ENCODE peak calls at places on chromosome 10, in eight cellular contexts. A is MM.1S, N is tibial nerve, E is SK-N-SH, X is upper lobe of right lung, G is mucosa of descending colon, B is heart right ventricle, J is spleen. V is an unnamed sample.

GRCh38 chr10:77925795-77926565 is 575 bp downstream of the DLG5 start:
- DNase-seq in A (peak; percentile 36), N (peak; percentile 8), E (peak; percentile 67), X (peak; percentile 86), G (peak; percentile 70), B (peak; percentile 27), J (peak; percentile 80), V (no peak)

GRCh38 chr10:97726636-97727178 is 10.2 kb upstream of the ZFYVE27 start:
- DNase-seq in A (no peak), N (no peak), E (no peak), X (no peak), G (peak; percentile 77), B (no peak), J (peak; percentile 34), V (no peak)

GRCh38 chr10:111511751-111512150 is 434.9 kb downstream of the ADRA2A start:
- DNase-seq in A (no peak), N (no peak), E (no peak), X (no peak), G (no peak), B (no peak), J (no peak), V (no peak)

GRCh38 chr10:75400769-75401568 is 595 bp downstream of the ZNF503 start:
- DNase-seq in A (peak; percentile 65), N (peak; percentile 41), E (peak; percentile 78), X (peak; percentile 83), G (peak; percentile 66), B (peak; percentile 54), J (peak; percentile 84), V (no peak)

GRCh38 chr10:111057006-111057405 is 19.8 kb upstream of the ADRA2A start:
- DNase-seq in A (no peak), N (no peak), E (no peak), X (no peak), G (no peak), B (no peak), J (no peak), V (no peak)

GRCh38 chr10:46050956-46051355 is 4.9 kb upstream of the MSMB start:
- DNase-seq in A (no peak), N (no peak), E (no peak), X (no peak), G (no peak), B (no peak), J (no peak), V (no peak)

GRCh38 chr10:127184582-127184981 is 11.8 kb downstream of the INSYN2A start:
- DNase-seq in A (no peak), N (no peak), E (no peak), X (no peak), G (no peak), B (no peak), J (no peak), V (no peak)

GRCh38 chr10:27252267-27253000 is 11.8 kb upstream of the ACBD5 start:
- DNase-seq in A (peak; percentile 46), N (peak; percentile 57), E (no peak), X (peak; percentile 87), G (peak; percentile 90), B (peak; percentile 65), J (peak; percentile 95), V (no peak)

GRCh38 chr10:28302012-28302667 is 724 bp downstream of the MPP7 start:
- DNase-seq in A (no peak), N (peak; percentile 37), E (no peak), X (no peak), G (peak; percentile 66), B (peak; percentile 42), J (no peak), V (peak; percentile 27)

GRCh38 chr10:82850166-82850565 is 975.2 kb downstream of the NRG3 start:
- DNase-seq in A (no peak), N (no peak), E (no peak), X (no peak), G (no peak), B (no peak), J (no peak), V (no peak)

GRCh38 chr10:133489816-133490588 is 36.3 kb downstream of the SCART1 start:
- DNase-seq in A (peak; percentile 65), N (no peak), E (no peak), X (no peak), G (no peak), B (no peak), J (no peak), V (no peak)

GRCh38 chr10:20885678-20886077 is 11.4 kb downstream of the NEBL start:
- DNase-seq in A (peak; percentile 81), N (no peak), E (no peak), X (no peak), G (no peak), B (no peak), J (no peak), V (no peak)

GRCh38 chr10:35542303-35542702 is 62.8 kb upstream of the GJD4 start:
- DNase-seq in A (no peak), N (no peak), E (no peak), X (no peak), G (no peak), B (no peak), J (no peak), V (no peak)

GRCh38 chr10:132532784-132533560 is 4.6 kb upstream of the INPP5A start:
- DNase-seq in A (no peak), N (no peak), E (no peak), X (no peak), G (no peak), B (no peak), J (no peak), V (no peak)

GRCh38 chr10:122323941-122324675 is 50.4 kb upstream of the PLEKHA1 start:
- DNase-seq in A (no peak), N (no peak), E (no peak), X (no peak), G (no peak), B (no peak), J (no peak), V (no peak)

GRCh38 chr10:78847486-78847885 is 221.3 kb upstream of the ZMIZ1 start:
- DNase-seq in A (no peak), N (no peak), E (no peak), X (no peak), G (no peak), B (no peak), J (no peak), V (no peak)

GRCh38 chr10:127266431-127266830 is 70.0 kb upstream of the INSYN2A start:
- DNase-seq in A (no peak), N (no peak), E (no peak), X (no peak), G (no peak), B (no peak), J (no peak), V (no peak)

GRCh38 chr10:99844433-99844955 is 62.1 kb downstream of the ABCC2 start:
- DNase-seq in A (no peak), N (no peak), E (no peak), X (no peak), G (no peak), B (no peak), J (no peak), V (no peak)

GRCh38 chr10:11602919-11603523 is 8.4 kb downstream of the USP6NL start:
- DNase-seq in A (no peak), N (no peak), E (no peak), X (no peak), G (no peak), B (no peak), J (no peak), V (no peak)

GRCh38 chr10:90288403-90288933 is 569.4 kb downstream of the HTR7 start:
- DNase-seq in A (no peak), N (no peak), E (no peak), X (no peak), G (no peak), B (no peak), J (no peak), V (no peak)

GRCh38 chr10:71006497-71006896 is 118.1 kb upstream of the PCBD1 start:
- DNase-seq in A (no peak), N (no peak), E (no peak), X (no peak), G (no peak), B (no peak), J (peak; percentile 22), V (no peak)

DNA sequence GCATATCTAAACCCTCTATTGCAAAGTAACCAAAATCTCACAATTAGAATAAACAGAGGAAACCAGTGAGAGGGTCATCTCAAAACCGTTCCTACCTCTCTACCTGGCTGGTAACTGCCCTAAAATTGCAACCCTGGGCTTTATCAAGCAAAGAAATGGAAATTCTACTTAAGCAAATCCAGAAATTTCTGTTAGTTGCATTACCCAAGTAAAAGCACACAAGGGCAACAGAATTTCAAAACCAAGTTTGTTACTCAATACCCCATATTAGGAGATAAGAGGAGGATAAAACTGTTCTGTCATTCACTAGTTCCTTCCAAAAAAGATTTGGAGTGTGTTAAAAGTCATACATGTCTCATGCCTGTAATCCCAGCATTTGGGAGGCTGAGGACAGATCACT is 195.3 kb downstream of the FAM107B start:
- DNase-seq in A (no peak), N (no peak), E (no peak), X (no peak), G (no peak), B (no peak), J (no peak), V (no peak)
- H3K4me1 ChIP-seq in A (no peaks in the 10 kb centered on the region), N (peaks cover 17% of the 10 kb centered on the region), E (peaks cover 6% of the 10 kb centered on the region), X (peaks cover 32% of the 10 kb centered on the region), G (no peaks in the 10 kb centered on the region), B (no peaks in the 10 kb centered on the region), J (peaks cover 38% of the 10 kb centered on the region), V (peaks cover 24% of the 10 kb centered on the region)

GRCh38 chr10:108439397-108439796 is 1274.9 kb upstream of the SORCS1 start:
- DNase-seq in A (no peak), N (no peak), E (no peak), X (no peak), G (no peak), B (no peak), J (no peak), V (no peak)
- TF ChIP-seq CTCF in A (no peak), N (no peak), E (peak; percentile 25), X (no peak), G (no peak), B (no peak), J (no peak), V (no peak)

GRCh38 chr10:102675151-102675886 is 31.0 kb downstream of the TRIM8 start:
- DNase-seq in A (no peak), N (no peak), E (no peak), X (no peak), G (no peak), B (no peak), J (no peak), V (no peak)

GRCh38 chr10:102676916-102677315 is 32.6 kb downstream of the TRIM8 start:
- DNase-seq in A (no peak), N (no peak), E (no peak), X (no peak), G (no peak), B (no peak), J (no peak), V (no peak)

GRCh38 chr10:102674566-102674965 is 30.3 kb downstream of the TRIM8 start:
- DNase-seq in A (no peak), N (no peak), E (peak; percentile 52), X (no peak), G (no peak), B (no peak), J (no peak), V (no peak)

GRCh38 chr10:102677736-102678354 is 33.6 kb downstream of the TRIM8 start:
- DNase-seq in A (no peak), N (no peak), E (no peak), X (no peak), G (no peak), B (no peak), J (no peak), V (no peak)

GRCh38 chr10:102675887-102676616 is 31.8 kb downstream of the TRIM8 start:
- DNase-seq in A (peak; percentile 51), N (no peak), E (no peak), X (no peak), G (no peak), B (peak; percentile 50), J (no peak), V (no peak)
- H3K4me1 ChIP-seq in A (no peaks in the 10 kb centered on the region), N (peaks cover 58% of the 10 kb centered on the region), E (peaks cover 60% of the 10 kb centered on the region), X (peaks cover 68% of the 10 kb centered on the region), G (peaks cover 25% of the 10 kb centered on the region), B (peaks cover 14% of the 10 kb centered on the region), J (peaks cover 30% of the 10 kb centered on the region), V (peaks cover 35% of the 10 kb centered on the region)

GRCh38 chr10:69901623-69902505 is 100.2 kb downstream of the COL13A1 start:
- DNase-seq in A (no peak), N (peak; percentile 39), E (peak; percentile 92), X (peak; percentile 71), G (peak; percentile 66), B (no peak), J (no peak), V (peak; percentile 23)
- TF ChIP-seq CTCF in A (peak; percentile 53), N (peak; percentile 49), E (peak; percentile 69), X (peak; percentile 54), G (peak; percentile 51), B (peak; percentile 15), J (no peak), V (peak; percentile 62)